ENCODE peak calls at places on chromosomes 6 and 20, in five cellular contexts. One of them, this sample, is unnamed.

GRCh38 chr20:37797669-37798175 is 103.9 kb downstream of the CTNNBL1 start:
- DNase-seq in small intestine: no peak
- DNase-seq in heart right ventricle: no peak
- DNase-seq in colonic mucosa: no peak
- DNase-seq in lower lobe of right lung: no peak
- DNase-seq in this sample: no peak

GRCh38 chr6:138161434-138162103 is at the start of gene ARFGEF3:
- DNase-seq in small intestine: peak
- DNase-seq in heart right ventricle: peak
- DNase-seq in colonic mucosa: peak
- DNase-seq in lower lobe of right lung: peak
- DNase-seq in this sample: peak

GRCh38 chr6:100810015-100810414 is 71.1 kb downstream of the ASCC3 start:
- DNase-seq in small intestine: no peak
- DNase-seq in heart right ventricle: no peak
- DNase-seq in colonic mucosa: no peak
- DNase-seq in lower lobe of right lung: no peak
- DNase-seq in this sample: no peak

GRCh38 chr6:155740781-155741399 is 285.3 kb upstream of the NOX3 start:
- DNase-seq in small intestine: no peak
- DNase-seq in heart right ventricle: no peak
- DNase-seq in colonic mucosa: no peak
- DNase-seq in lower lobe of right lung: no peak
- DNase-seq in this sample: no peak

GRCh38 chr6:106729848-106730247 is 100.5 kb downstream of the QRSL1 start:
- DNase-seq in small intestine: no peak
- DNase-seq in heart right ventricle: no peak
- DNase-seq in colonic mucosa: peak
- DNase-seq in lower lobe of right lung: no peak
- DNase-seq in this sample: no peak

GRCh38 chr20:2133318-2134183 is 31.9 kb downstream of the STK35 start:
- DNase-seq in small intestine: no peak
- DNase-seq in heart right ventricle: no peak
- DNase-seq in colonic mucosa: no peak
- DNase-seq in lower lobe of right lung: no peak
- DNase-seq in this sample: no peak

GRCh38 chr6:90294008-90294511 is 2.6 kb downstream of the BACH2 start:
- DNase-seq in small intestine: no peak
- DNase-seq in heart right ventricle: no peak
- DNase-seq in colonic mucosa: no peak
- DNase-seq in lower lobe of right lung: no peak
- DNase-seq in this sample: no peak

GRCh38 chr6:97867177-97867576 is 584.2 kb upstream of the MMS22L start:
- DNase-seq in small intestine: no peak
- DNase-seq in heart right ventricle: no peak
- DNase-seq in colonic mucosa: no peak
- DNase-seq in lower lobe of right lung: no peak
- DNase-seq in this sample: no peak

GRCh38 chr20:54103067-54103761 is 32.8 kb upstream of the BCAS1 start:
- DNase-seq in small intestine: peak
- DNase-seq in heart right ventricle: peak
- DNase-seq in colonic mucosa: peak
- DNase-seq in lower lobe of right lung: peak
- DNase-seq in this sample: peak

GRCh38 chr6:134169881-134170486 is 117.6 kb upstream of the SLC2A12 start:
- DNase-seq in small intestine: peak
- DNase-seq in heart right ventricle: no peak
- DNase-seq in colonic mucosa: no peak
- DNase-seq in lower lobe of right lung: no peak
- DNase-seq in this sample: no peak

GRCh38 chr20:17693534-17694001 is 6.2 kb upstream of the BANF2 start:
- DNase-seq in small intestine: no peak
- DNase-seq in heart right ventricle: no peak
- DNase-seq in colonic mucosa: no peak
- DNase-seq in lower lobe of right lung: no peak
- DNase-seq in this sample: no peak

GRCh38 chr20:20002101-20002998 is 14.8 kb upstream of the NAA20 start:
- DNase-seq in small intestine: no peak
- DNase-seq in heart right ventricle: no peak
- DNase-seq in colonic mucosa: no peak
- DNase-seq in lower lobe of right lung: no peak
- DNase-seq in this sample: no peak

GRCh38 chr6:20642441-20642840 is 108.2 kb downstream of the CDKAL1 start:
- DNase-seq in small intestine: no peak
- DNase-seq in heart right ventricle: no peak
- DNase-seq in colonic mucosa: no peak
- DNase-seq in lower lobe of right lung: no peak
- DNase-seq in this sample: no peak

GRCh38 chr20:40945754-40946451 is 82.7 kb upstream of the TOP1 start:
- DNase-seq in small intestine: peak
- DNase-seq in heart right ventricle: peak
- DNase-seq in colonic mucosa: peak
- DNase-seq in lower lobe of right lung: no peak
- DNase-seq in this sample: no peak

GRCh38 chr6:57123111-57123510 is 33.1 kb downstream of the ZNF451 start:
- DNase-seq in small intestine: no peak
- DNase-seq in heart right ventricle: no peak
- DNase-seq in colonic mucosa: no peak
- DNase-seq in lower lobe of right lung: no peak
- DNase-seq in this sample: no peak

GRCh38 chr6:166419268-166419667 is 36.5 kb upstream of the MPC1 start:
- DNase-seq in small intestine: peak
- DNase-seq in heart right ventricle: no peak
- DNase-seq in colonic mucosa: no peak
- DNase-seq in lower lobe of right lung: no peak
- DNase-seq in this sample: peak

GRCh38 chr20:62935204-62935967 is 2.6 kb upstream of the GID8 start:
- DNase-seq in small intestine: no peak
- DNase-seq in heart right ventricle: no peak
- DNase-seq in colonic mucosa: no peak
- DNase-seq in lower lobe of right lung: no peak
- DNase-seq in this sample: peak

GRCh38 chr6:18425218-18425617 is 38.1 kb downstream of the RNF144B start:
- DNase-seq in small intestine: no peak
- DNase-seq in heart right ventricle: no peak
- DNase-seq in colonic mucosa: no peak
- DNase-seq in lower lobe of right lung: no peak
- DNase-seq in this sample: no peak

GRCh38 chr6:34955447-34955846 is 66.4 kb downstream of the ANKS1A start:
- DNase-seq in small intestine: no peak
- DNase-seq in heart right ventricle: no peak
- DNase-seq in colonic mucosa: no peak
- DNase-seq in lower lobe of right lung: no peak
- DNase-seq in this sample: no peak

GRCh38 chr6:163284151-163284550 is 130.4 kb upstream of the QKI start:
- DNase-seq in small intestine: no peak
- DNase-seq in heart right ventricle: no peak
- DNase-seq in colonic mucosa: no peak
- DNase-seq in lower lobe of right lung: no peak
- DNase-seq in this sample: no peak

GRCh38 chr6:46947497-46947896 is 25.8 kb upstream of the ADGRF5 start:
- DNase-seq in small intestine: no peak
- DNase-seq in heart right ventricle: no peak
- DNase-seq in colonic mucosa: no peak
- DNase-seq in lower lobe of right lung: no peak
- DNase-seq in this sample: no peak

GRCh38 chr6:90458353-90459224 is 128.3 kb downstream of the MAP3K7 start:
- DNase-seq in small intestine: peak
- DNase-seq in heart right ventricle: no peak
- DNase-seq in colonic mucosa: no peak
- DNase-seq in lower lobe of right lung: no peak
- DNase-seq in this sample: no peak

GRCh38 chr6:99790679-99791078 is 184.0 kb downstream of the PRDM13 start:
- DNase-seq in small intestine: no peak
- DNase-seq in heart right ventricle: no peak
- DNase-seq in colonic mucosa: no peak
- DNase-seq in lower lobe of right lung: no peak
- DNase-seq in this sample: no peak

GRCh38 chr6:81865712-81866111 is 113.2 kb upstream of the TENT5A start:
- DNase-seq in small intestine: peak
- DNase-seq in heart right ventricle: no peak
- DNase-seq in colonic mucosa: no peak
- DNase-seq in lower lobe of right lung: no peak
- DNase-seq in this sample: no peak

GRCh38 chr6:47573109-47573508 is 95.5 kb downstream of the CD2AP start:
- DNase-seq in small intestine: no peak
- DNase-seq in heart right ventricle: no peak
- DNase-seq in colonic mucosa: no peak
- DNase-seq in lower lobe of right lung: no peak
- DNase-seq in this sample: no peak

GRCh38 chr6:37693546-37694250 is 4.0 kb downstream of the MDGA1 start:
- DNase-seq in small intestine: no peak
- DNase-seq in heart right ventricle: no peak
- DNase-seq in colonic mucosa: no peak
- DNase-seq in lower lobe of right lung: no peak
- DNase-seq in this sample: no peak

GRCh38 chr20:50283922-50284810 is 93.5 kb downstream of the CEBPB start:
- DNase-seq in small intestine: peak
- DNase-seq in heart right ventricle: no peak
- DNase-seq in colonic mucosa: no peak
- DNase-seq in lower lobe of right lung: peak
- DNase-seq in this sample: peak
- H3K27ac ChIP-seq in small intestine: peak
- H3K27ac ChIP-seq in heart right ventricle: peak
- H3K27ac ChIP-seq in colonic mucosa: peak
- H3K27ac ChIP-seq in lower lobe of right lung: peak
- H3K27ac ChIP-seq in this sample: peak

GRCh38 chr20:50397058-50397457 is 113.1 kb upstream of the PTPN1 start:
- DNase-seq in small intestine: no peak
- DNase-seq in heart right ventricle: no peak
- DNase-seq in colonic mucosa: no peak
- DNase-seq in lower lobe of right lung: no peak
- DNase-seq in this sample: no peak
- H3K27ac ChIP-seq in small intestine: no peak
- H3K27ac ChIP-seq in heart right ventricle: peak
- H3K27ac ChIP-seq in colonic mucosa: no peak
- H3K27ac ChIP-seq in lower lobe of right lung: no peak
- H3K27ac ChIP-seq in this sample: peak

GRCh38 chr6:2110504-2110903 is 134.9 kb downstream of the GMDS start:
- DNase-seq in small intestine: no peak
- DNase-seq in heart right ventricle: no peak
- DNase-seq in colonic mucosa: no peak
- DNase-seq in lower lobe of right lung: no peak
- DNase-seq in this sample: no peak

GRCh38 chr6:2114100-2114499 is 131.3 kb downstream of the GMDS start:
- DNase-seq in small intestine: no peak
- DNase-seq in heart right ventricle: no peak
- DNase-seq in colonic mucosa: no peak
- DNase-seq in lower lobe of right lung: no peak
- DNase-seq in this sample: no peak

GRCh38 chr6:2111162-2111677 is 134.2 kb downstream of the GMDS start:
- DNase-seq in small intestine: no peak
- DNase-seq in heart right ventricle: no peak
- DNase-seq in colonic mucosa: no peak
- DNase-seq in lower lobe of right lung: no peak
- DNase-seq in this sample: no peak

GRCh38 chr6:2108700-2109306 is 136.6 kb downstream of the GMDS start:
- DNase-seq in small intestine: no peak
- DNase-seq in heart right ventricle: no peak
- DNase-seq in colonic mucosa: no peak
- DNase-seq in lower lobe of right lung: no peak
- DNase-seq in this sample: no peak

DNA sequence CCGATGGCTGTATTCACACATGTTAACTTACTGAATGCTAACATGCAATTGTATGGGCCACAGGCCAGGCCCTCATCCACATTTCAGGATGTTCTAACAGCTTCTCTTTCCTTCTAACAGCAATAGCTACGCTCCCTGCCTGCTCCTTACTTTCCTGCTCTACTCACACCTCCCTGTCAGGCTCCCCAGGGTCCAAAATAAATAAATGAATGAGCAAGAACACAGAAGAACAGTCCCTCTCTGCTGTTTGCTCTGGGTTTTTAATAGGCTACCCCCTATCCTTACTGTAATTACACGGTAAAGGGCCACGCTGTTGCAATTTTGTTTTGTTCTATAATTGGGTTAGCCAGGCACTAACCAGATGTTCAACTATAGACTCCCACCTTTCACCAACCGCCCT is 135.6 kb downstream of the GMDS start:
- DNase-seq in small intestine: no peak
- DNase-seq in heart right ventricle: no peak
- DNase-seq in colonic mucosa: no peak
- DNase-seq in lower lobe of right lung: no peak
- DNase-seq in this sample: no peak
- H3K27ac ChIP-seq in small intestine: no peak
- H3K27ac ChIP-seq in heart right ventricle: no peak
- H3K27ac ChIP-seq in colonic mucosa: no peak
- H3K27ac ChIP-seq in lower lobe of right lung: no peak
- H3K27ac ChIP-seq in this sample: no peak

GRCh38 chr6:53375851-53376250 is 27.1 kb upstream of the ELOVL5 start:
- DNase-seq in small intestine: no peak
- DNase-seq in heart right ventricle: no peak
- DNase-seq in colonic mucosa: no peak
- DNase-seq in lower lobe of right lung: no peak
- DNase-seq in this sample: no peak
- H3K27ac ChIP-seq in small intestine: no peak
- H3K27ac ChIP-seq in heart right ventricle: no peak
- H3K27ac ChIP-seq in colonic mucosa: no peak
- H3K27ac ChIP-seq in lower lobe of right lung: no peak
- H3K27ac ChIP-seq in this sample: no peak

This sample was measured in upper lobe of right lung.